ENCODE peak calls at places on chromosomes 1 and 21, in six cellular contexts. Q is CD8-positive, alpha-beta T cell; J is heart right ventricle; N is stomach; B is heart left ventricle; Y is CD4-positive, alpha-beta T cell. U is an unnamed sample.

GRCh38 chr1:178724734-178725602 is at the start of gene RALGPS2:
- DNase-seq in Q (peak; percentile 62), J (peak; percentile 73), N (peak; percentile 76), B (peak; percentile 86), Y (peak; percentile 69), U (peak; percentile 55)

GRCh38 chr1:115068780-115069179 is 20.5 kb downstream of the TSPAN2 start:
- DNase-seq in Q (no peak), J (no peak), N (peak; percentile 35), B (no peak), Y (no peak), U (no peak)

GRCh38 chr1:10795305-10796021 is 983 bp downstream of the CASZ1 start:
- DNase-seq in Q (no peak), J (no peak), N (no peak), B (no peak), Y (no peak), U (no peak)

GRCh38 chr1:100438375-100438774 is 86.1 kb downstream of the CDC14A start:
- DNase-seq in Q (no peak), J (no peak), N (no peak), B (no peak), Y (no peak), U (no peak)

GRCh38 chr1:177754607-177755006 is 215.3 kb downstream of the SEC16B start:
- DNase-seq in Q (no peak), J (no peak), N (no peak), B (no peak), Y (no peak), U (no peak)

GRCh38 chr1:192747942-192748341 is 60.9 kb upstream of the RGS2 start:
- DNase-seq in Q (no peak), J (no peak), N (no peak), B (no peak), Y (no peak), U (no peak)

GRCh38 chr1:66176012-66176715 is 357.8 kb upstream of the SGIP1 start:
- DNase-seq in Q (no peak), J (no peak), N (no peak), B (no peak), Y (no peak), U (no peak)

GRCh38 chr1:164320780-164321683 is 238.0 kb upstream of the PBX1 start:
- DNase-seq in Q (no peak), J (peak; percentile 35), N (peak; percentile 28), B (peak; percentile 66), Y (no peak), U (no peak)

GRCh38 chr1:64536217-64536835 is 66.4 kb downstream of the CACHD1 start:
- DNase-seq in Q (no peak), J (no peak), N (no peak), B (no peak), Y (no peak), U (no peak)

GRCh38 chr1:187476671-187477070 is 647.9 kb downstream of the PLA2G4A start:
- DNase-seq in Q (no peak), J (no peak), N (no peak), B (no peak), Y (no peak), U (no peak)

GRCh38 chr1:222627232-222627631 is 9.3 kb downstream of the MIA3 start:
- DNase-seq in Q (no peak), J (no peak), N (no peak), B (no peak), Y (no peak), U (no peak)

GRCh38 chr21:46011267-46011967 is 29.8 kb downstream of the COL6A1 start:
- DNase-seq in Q (peak; percentile 3), J (no peak), N (peak; percentile 20), B (no peak), Y (no peak), U (no peak)

GRCh38 chr1:55257958-55258357 is 42.8 kb upstream of the USP24 start:
- DNase-seq in Q (peak; percentile 59), J (no peak), N (no peak), B (no peak), Y (peak; percentile 35), U (no peak)

GRCh38 chr1:17466359-17466758 is 26.9 kb upstream of the RCC2 start:
- DNase-seq in Q (no peak), J (no peak), N (no peak), B (no peak), Y (no peak), U (no peak)

GRCh38 chr1:175900171-175900570 is 156.8 kb upstream of the TNR start:
- DNase-seq in Q (no peak), J (no peak), N (no peak), B (no peak), Y (no peak), U (no peak)

GRCh38 chr1:71656902-71657301 is 576.1 kb upstream of the ZRANB2 start:
- DNase-seq in Q (no peak), J (no peak), N (no peak), B (no peak), Y (no peak), U (no peak)

GRCh38 chr1:96306809-96307208 is 414.8 kb upstream of the PTBP2 start:
- DNase-seq in Q (no peak), J (no peak), N (no peak), B (no peak), Y (no peak), U (no peak)

GRCh38 chr1:148307583-148308185 is 155.6 kb upstream of the NBPF11 start:
- DNase-seq in Q (no peak), J (no peak), N (no peak), B (peak; percentile 64), Y (no peak), U (no peak)

GRCh38 chr1:35231287-35231686 is 37.2 kb upstream of the ZMYM4 start:
- DNase-seq in Q (no peak), J (no peak), N (no peak), B (no peak), Y (no peak), U (no peak)

GRCh38 chr1:243287652-243288051 is 31.8 kb downstream of the SDCCAG8 start:
- DNase-seq in Q (no peak), J (no peak), N (no peak), B (no peak), Y (no peak), U (no peak)

GRCh38 chr1:212413902-212414327 is 771 bp downstream of the PACC1 start:
- DNase-seq in Q (no peak), J (no peak), N (no peak), B (no peak), Y (no peak), U (no peak)

GRCh38 chr1:87986154-87986914 is 657.7 kb downstream of the LMO4 start:
- DNase-seq in Q (no peak), J (no peak), N (no peak), B (no peak), Y (no peak), U (no peak)

GRCh38 chr1:67980028-67980427 is 70.4 kb downstream of the DIRAS3 start:
- DNase-seq in Q (no peak), J (no peak), N (no peak), B (no peak), Y (no peak), U (no peak)

GRCh38 chr1:91282695-91283420 is 121.8 kb downstream of the HFM1 start:
- DNase-seq in Q (peak; percentile 35), J (no peak), N (peak; percentile 57), B (no peak), Y (peak; percentile 25), U (peak; percentile 27)

DNA sequence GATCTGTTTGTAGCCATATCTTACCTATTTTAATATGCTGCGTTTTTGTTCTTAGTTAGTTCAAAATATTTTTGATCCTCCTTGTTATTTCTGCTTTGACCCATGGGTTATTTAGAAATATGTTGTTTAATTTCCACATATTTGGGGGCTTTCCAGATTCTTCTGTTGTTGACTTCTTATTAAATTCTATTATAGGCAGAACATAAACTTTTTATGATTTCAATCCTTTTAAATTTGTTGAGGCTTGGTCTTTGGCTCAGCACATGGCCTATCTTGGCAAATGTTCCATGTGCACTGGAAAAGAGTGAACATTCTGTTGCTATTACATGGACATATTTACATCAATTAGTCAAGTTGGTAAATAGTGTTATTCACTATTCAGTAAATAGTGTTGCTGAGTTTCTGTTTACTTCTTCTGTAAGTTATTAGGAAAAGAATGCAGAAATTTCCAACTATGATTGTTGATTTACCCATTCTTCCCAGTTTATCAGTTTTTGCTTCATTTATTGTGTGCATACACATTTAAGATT is 75.4 kb downstream of the ETS2 start:
- DNase-seq in Q (no peak), J (no peak), N (no peak), B (no peak), Y (no peak), U (no peak)
- H3K9me3 ChIP-seq in Q (no peaks in the 10 kb centered on the region), J (peaks cover 41% of the 10 kb centered on the region), N (no peaks in the 10 kb centered on the region), B (peaks cover 16% of the 10 kb centered on the region), Y (peaks cover 12% of the 10 kb centered on the region), U (no peaks in the 10 kb centered on the region)

DNA sequence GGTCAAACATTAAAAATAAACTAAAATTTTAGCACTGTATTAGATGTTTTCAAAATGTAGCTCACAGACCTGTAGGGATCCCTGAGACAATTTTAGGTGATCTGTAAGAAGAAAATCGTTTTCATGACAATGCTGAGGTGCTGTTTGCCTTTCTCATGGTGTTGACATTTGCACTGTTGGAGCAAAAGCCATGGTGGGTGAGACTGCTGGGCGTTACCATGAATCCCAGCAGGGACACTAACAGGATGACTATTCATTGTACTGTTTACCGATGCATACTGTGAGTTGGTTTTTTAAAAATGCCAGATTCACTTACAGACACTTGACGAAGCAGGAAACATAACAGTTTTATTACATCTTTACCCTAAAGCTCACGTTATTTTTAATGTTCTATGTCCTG is 468.5 kb downstream of the PCP4 start:
- DNase-seq in Q (no peak), J (no peak), N (no peak), B (no peak), Y (no peak), U (no peak)
- H3K9me3 ChIP-seq in Q (no peaks in the 10 kb centered on the region), J (no peaks in the 10 kb centered on the region), N (no peaks in the 10 kb centered on the region), B (no peaks in the 10 kb centered on the region), Y (no peaks in the 10 kb centered on the region), U (no peaks in the 10 kb centered on the region)

DNA sequence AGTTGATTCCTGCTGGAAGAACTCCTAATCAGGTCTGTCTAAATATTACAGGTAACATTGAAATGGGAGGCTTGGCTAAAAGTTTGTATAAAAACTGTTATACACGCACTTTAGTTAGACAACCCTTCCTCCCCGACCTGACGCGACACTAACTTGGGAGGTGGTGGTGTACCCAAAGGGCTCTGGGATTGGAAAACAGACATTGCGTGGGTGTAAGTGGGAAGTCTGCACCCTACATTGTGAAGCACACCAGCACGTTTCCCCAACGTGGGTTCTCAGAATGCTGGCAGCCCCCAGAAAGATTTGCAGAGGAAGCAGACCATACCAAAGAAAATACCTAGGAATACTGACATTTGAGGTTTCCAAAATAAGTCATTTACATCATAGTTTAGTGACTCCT is 16.8 kb downstream of the OR2T11 start:
- DNase-seq in Q (no peak), J (no peak), N (no peak), B (no peak), Y (no peak), U (no peak)
- H3K9me3 ChIP-seq in Q (no peaks in the 10 kb centered on the region), J (no peaks in the 10 kb centered on the region), N (no peaks in the 10 kb centered on the region), B (no peaks in the 10 kb centered on the region), Y (no peaks in the 10 kb centered on the region), U (no peaks in the 10 kb centered on the region)

DNA sequence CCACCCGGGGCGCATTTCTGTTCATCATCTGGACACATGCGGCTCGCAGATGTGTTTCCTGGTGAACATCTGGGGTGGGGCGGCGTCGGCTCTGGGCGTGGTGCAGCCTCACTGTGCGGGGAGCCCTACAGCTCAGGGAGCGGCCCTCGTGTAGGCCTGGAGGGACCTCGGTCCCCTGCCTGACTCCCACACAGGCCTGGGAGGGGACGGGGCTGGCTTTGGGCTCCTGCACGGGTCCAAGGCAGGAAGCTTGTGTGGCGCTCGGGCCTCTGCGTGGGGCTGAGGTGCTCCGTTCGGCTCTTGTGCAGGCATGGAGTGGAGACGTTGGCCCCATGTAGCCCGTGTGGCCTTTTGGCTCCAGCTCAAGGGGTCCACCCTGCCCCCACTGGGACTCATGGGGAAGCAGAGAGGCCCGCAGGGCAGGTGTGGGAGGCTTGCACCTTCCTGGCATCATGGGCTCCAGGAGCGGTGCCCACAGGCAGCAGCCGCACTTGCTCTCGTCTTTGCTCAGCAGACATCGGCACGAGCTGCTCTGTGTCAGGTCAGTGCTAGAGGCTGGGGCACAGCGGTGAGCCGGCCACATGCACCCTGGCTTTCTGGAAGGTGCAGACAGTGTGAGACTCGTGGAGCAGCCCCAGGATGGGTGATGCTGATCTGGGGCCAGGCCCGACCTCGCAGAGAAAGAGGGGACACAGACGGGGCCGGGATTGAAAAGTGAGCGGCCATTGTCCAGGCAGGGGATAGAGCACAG is 90.1 kb upstream of the ACTRT2 start:
- DNase-seq in Q (no peak), J (no peak), N (no peak), B (no peak), Y (no peak), U (no peak)
- H3K9me3 ChIP-seq in Q (no peaks in the 10 kb centered on the region), J (no peaks in the 10 kb centered on the region), N (no peaks in the 10 kb centered on the region), B (no peaks in the 10 kb centered on the region), Y (no peaks in the 10 kb centered on the region), U (no peaks in the 10 kb centered on the region)

U was measured in T-helper 17 cell.